ENCODE peak calls at places on chromosomes 11 and 22, in five cellular contexts. D is A549, A is HepG2, X is K562, R is GM12878. F is an unnamed sample.

GRCh38 chr11:118984825-118985224 is 13.1 kb upstream of the CENATAC start:
- DNase-seq in D (no peak), A (no peak), X (no peak), R (no peak), F (no peak)

GRCh38 chr11:97909544-97910394 is 1111.0 kb upstream of the CNTN5 start:
- DNase-seq in D (no peak), A (no peak), X (no peak), R (no peak), F (no peak)

GRCh38 chr11:69530278-69531070 is 49.0 kb downstream of the LINC01488 start:
- DNase-seq in D (no peak), A (no peak), X (no peak), R (no peak), F (no peak)

GRCh38 chr11:62399172-62399867 is 19.5 kb upstream of the SCGB1A1 start:
- DNase-seq in D (no peak), A (no peak), X (no peak), R (no peak), F (no peak)

GRCh38 chr11:12496181-12497025 is 119.0 kb downstream of the PARVA start:
- DNase-seq in D (peak; percentile 33), A (peak; percentile 20), X (no peak), R (no peak), F (peak; percentile 27)

GRCh38 chr11:30879322-30880020 is 293.3 kb upstream of the MPPED2 start:
- DNase-seq in D (no peak), A (no peak), X (no peak), R (no peak), F (no peak)

GRCh38 chr11:35974878-35975578 is 31.2 kb downstream of the LDLRAD3 start:
- DNase-seq in D (no peak), A (no peak), X (no peak), R (no peak), F (no peak)

GRCh38 chr11:18280438-18281046 is 14.5 kb downstream of the SAA1 start:
- DNase-seq in D (no peak), A (no peak), X (no peak), R (peak; percentile 20), F (no peak)

GRCh38 chr11:72646024-72646423 is 28.2 kb downstream of the PDE2A start:
- DNase-seq in D (no peak), A (no peak), X (no peak), R (no peak), F (no peak)

GRCh38 chr22:41925783-41926460 is 684 bp downstream of the TNFRSF13C start:
- DNase-seq in D (peak; percentile 48), A (peak; percentile 45), X (peak; percentile 74), R (no peak), F (peak; percentile 89)

GRCh38 chr11:104892723-104893511 is 5.3 kb downstream of the CASP12 start:
- DNase-seq in D (no peak), A (no peak), X (no peak), R (no peak), F (no peak)

GRCh38 chr11:115884800-115885445 is 380.7 kb upstream of the CADM1 start:
- DNase-seq in D (no peak), A (no peak), X (no peak), R (no peak), F (no peak)

GRCh38 chr22:48895831-48896765 is 931.6 kb downstream of the BRD1 start:
- DNase-seq in D (no peak), A (no peak), X (no peak), R (no peak), F (no peak)

GRCh38 chr11:94727766-94728165 is 40.4 kb upstream of the AMOTL1 start:
- DNase-seq in D (no peak), A (no peak), X (no peak), R (no peak), F (no peak)

GRCh38 chr22:42931421-42932196 is 74.5 kb upstream of the ARFGAP3 start:
- DNase-seq in D (no peak), A (no peak), X (no peak), R (peak; percentile 79), F (no peak)

GRCh38 chr11:6238902-6239301 is at the start of gene CNGA4:
- DNase-seq in D (no peak), A (no peak), X (no peak), R (no peak), F (no peak)

GRCh38 chr11:38123673-38124072 is 1525.6 kb upstream of the RAG2 start:
- DNase-seq in D (no peak), A (no peak), X (no peak), R (no peak), F (no peak)

GRCh38 chr11:125569913-125570621 is 790 bp downstream of the EI24 start:
- DNase-seq in D (no peak), A (no peak), X (no peak), R (no peak), F (peak; percentile 4)

GRCh38 chr11:131137046-131137445 is 220.8 kb upstream of the SNX19 start:
- DNase-seq in D (no peak), A (no peak), X (no peak), R (no peak), F (no peak)

GRCh38 chr22:17631076-17631565 is 2.6 kb upstream of the ATP6V1E1 start:
- DNase-seq in D (no peak), A (no peak), X (no peak), R (no peak), F (no peak)

GRCh38 chr22:17629167-17629489 is 579 bp upstream of the ATP6V1E1 start:
- DNase-seq in D (no peak), A (no peak), X (peak; percentile 22), R (no peak), F (peak; percentile 17)

GRCh38 chr22:17628304-17629166 is at the start of gene ATP6V1E1:
- DNase-seq in D (peak; percentile 94), A (peak; percentile 94), X (peak; percentile 99), R (peak; percentile 88), F (peak; percentile 99)

GRCh38 chr22:17629646-17630045 is 1.1 kb upstream of the ATP6V1E1 start:
- DNase-seq in D (no peak), A (no peak), X (no peak), R (no peak), F (no peak)

GRCh38 chr22:17627961-17628303 is 617 bp downstream of the ATP6V1E1 start:
- DNase-seq in D (no peak), A (no peak), X (no peak), R (no peak), F (peak; percentile 8)
- TF ChIP-seq JUNB in D (no peak), A (no peak), X (no peak), R (no peak), F (no peak)

DNA sequence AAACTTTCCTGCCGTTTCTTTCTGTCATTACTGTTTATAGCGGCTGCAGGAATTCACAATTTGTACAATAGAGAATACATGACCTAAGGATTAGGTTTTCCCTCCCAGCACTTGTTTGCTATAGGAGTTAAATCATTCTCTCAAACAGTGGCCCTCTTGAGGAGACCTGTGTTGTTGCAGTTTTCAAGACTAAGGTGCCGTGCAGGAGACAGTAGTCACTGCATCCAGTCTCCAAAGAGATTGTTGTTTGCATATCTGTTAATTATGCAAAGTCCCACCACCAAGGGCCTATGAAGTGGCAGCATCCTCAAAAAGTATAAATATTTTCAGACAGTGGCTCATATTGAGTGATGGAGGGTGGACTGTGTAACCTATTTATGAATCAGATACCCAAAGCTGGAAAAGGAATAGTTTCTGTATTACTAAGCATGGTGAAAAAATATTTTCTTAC is 2.3 kb downstream of the PRSS23 start:
- DNase-seq in D (peak; percentile 84), A (peak; percentile 40), X (peak; percentile 25), R (no peak), F (peak; percentile 81)
- TF ChIP-seq JUNB in D (no peak), A (no peak), X (no peak), R (no peak), F (no peak)

GRCh38 chr11:44113018-44113417 is 17.5 kb downstream of the EXT2 start:
- DNase-seq in D (no peak), A (no peak), X (no peak), R (no peak), F (no peak)

GRCh38 chr11:44113572-44113971 is 18.1 kb downstream of the EXT2 start:
- DNase-seq in D (no peak), A (no peak), X (no peak), R (no peak), F (no peak)

GRCh38 chr11:44108260-44108659 is 12.8 kb downstream of the EXT2 start:
- DNase-seq in D (no peak), A (no peak), X (no peak), R (no peak), F (no peak)

GRCh38 chr11:44112083-44112865 is 16.8 kb downstream of the EXT2 start:
- DNase-seq in D (no peak), A (no peak), X (no peak), R (no peak), F (no peak)

DNA sequence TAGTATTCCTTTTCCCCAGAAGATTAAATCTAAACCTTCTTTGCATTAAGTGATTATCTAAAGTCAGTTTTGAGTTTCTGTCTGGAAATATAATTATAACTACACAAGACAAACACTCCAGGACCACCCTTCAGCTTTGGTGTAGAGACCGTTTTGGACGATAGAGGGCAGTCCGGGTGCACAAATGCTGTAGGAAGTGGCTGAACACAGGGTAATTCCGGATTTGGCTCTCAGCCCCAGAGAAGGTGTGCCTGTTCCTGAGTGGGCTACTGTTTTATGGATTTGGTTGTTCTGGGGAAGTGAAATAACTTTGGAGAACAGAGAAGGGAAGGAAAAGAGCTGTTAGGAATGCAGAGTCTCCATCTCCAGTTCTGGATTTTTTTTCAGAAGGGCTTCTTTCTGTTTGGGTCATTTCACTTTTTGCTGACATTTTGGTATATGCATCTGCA is 14.8 kb downstream of the EXT2 start:
- DNase-seq in D (peak; percentile 49), A (peak; percentile 47), X (peak; percentile 70), R (no peak), F (peak; percentile 62)
- TF ChIP-seq JUNB in D (no peak), A (no peak), X (no peak), R (no peak), F (no peak)

DNA sequence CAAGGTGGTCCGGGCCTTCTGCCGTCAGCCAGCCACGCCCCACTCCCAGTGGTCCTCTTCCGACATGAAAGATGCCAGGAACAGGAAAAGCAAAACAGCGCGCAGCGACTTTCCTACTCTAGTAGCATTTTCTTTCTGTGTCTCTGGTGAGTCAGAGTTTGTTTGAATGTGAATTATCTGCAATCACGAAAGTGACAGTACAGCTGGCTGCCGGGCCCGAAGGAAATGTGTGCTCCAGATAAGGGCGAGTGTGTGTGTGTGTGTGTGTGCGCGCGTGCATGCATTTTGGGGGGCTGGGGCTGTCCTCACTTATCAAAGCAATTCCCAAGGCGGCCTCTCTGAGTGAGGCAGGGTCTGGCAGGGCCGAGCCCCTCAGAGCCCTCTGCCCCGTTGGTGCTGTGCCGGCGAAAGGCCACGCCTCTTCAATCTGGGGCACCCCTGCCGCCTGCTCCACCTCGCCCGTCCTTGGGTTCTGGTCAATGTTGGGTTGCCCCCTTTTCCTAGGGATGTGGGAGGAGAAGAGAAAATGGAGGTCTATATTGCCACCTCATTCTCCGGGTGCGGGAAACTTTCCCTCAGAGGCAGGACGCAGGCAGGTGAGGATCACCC is 288.4 kb downstream of the KIRREL3 start:
- DNase-seq in D (no peak), A (no peak), X (peak; percentile 13), R (no peak), F (no peak)
- TF ChIP-seq JUNB in D (no peak), A (no peak), X (no peak), R (no peak), F (no peak)

GRCh38 chr11:10302294-10302743 is 2.6 kb upstream of the ADM start:
- DNase-seq in D (no peak), A (no peak), X (no peak), R (no peak), F (no peak)

GRCh38 chr11:10303558-10304363 is 1.1 kb upstream of the ADM start:
- DNase-seq in D (peak; percentile 78), A (peak; percentile 44), X (peak; percentile 12), R (no peak), F (peak; percentile 80)

GRCh38 chr11:10304495-10305261 is at the start of gene ADM:
- DNase-seq in D (peak; percentile 97), A (peak; percentile 90), X (peak; percentile 53), R (no peak), F (peak; percentile 93)

GRCh38 chr11:10301656-10302293 is 3.1 kb upstream of the ADM start:
- DNase-seq in D (no peak), A (no peak), X (no peak), R (no peak), F (no peak)

GRCh38 chr11:10302744-10303557 is 1.9 kb upstream of the ADM start:
- DNase-seq in D (peak; percentile 67), A (peak; percentile 70), X (peak; percentile 32), R (no peak), F (peak; percentile 71)
- TF ChIP-seq JUNB in D (no peak), A (no peak), X (no peak), R (no peak), F (no peak)

F was measured in GM23338.